ENCODE peak calls at places on chromosomes 7 and 10, in eight cellular contexts. P, A, Z, V, N, T, O and W are unnamed samples. For H3K27me3, the result is how much of the 10 kb centered on the place peaks cover.

GRCh38 chr10:117471344-117471874 is 71.1 kb upstream of the EMX2 start:
- DNase-seq in P (no peak), A (no peak), Z (no peak), V (no peak), N (no peak), T (no peak), O (no peak), W (no peak)

GRCh38 chr10:89644691-89644966 is 413 bp downstream of the PANK1 start:
- DNase-seq in P (no peak), A (no peak), Z (no peak), V (no peak), N (no peak), T (no peak), O (no peak), W (no peak)

GRCh38 chr10:124465003-124465776 is 3.6 kb downstream of the LHPP start:
- DNase-seq in P (no peak), A (no peak), Z (no peak), V (no peak), N (no peak), T (no peak), O (no peak), W (no peak)

GRCh38 chr10:117720931-117721826 is 178.6 kb downstream of the EMX2 start:
- DNase-seq in P (no peak), A (no peak), Z (no peak), V (no peak), N (no peak), T (no peak), O (no peak), W (no peak)

GRCh38 chr10:6052247-6053221 is 9.6 kb downstream of the IL2RA start:
- DNase-seq in P (no peak), A (no peak), Z (no peak), V (no peak), N (no peak), T (no peak), O (no peak), W (peak)

GRCh38 chr10:11197266-11197712 is 179.6 kb downstream of the CELF2 start:
- DNase-seq in P (peak), A (no peak), Z (no peak), V (no peak), N (peak), T (no peak), O (peak), W (no peak)

GRCh38 chr7:99840136-99840869 is 12.5 kb downstream of the CYP3A43 start:
- DNase-seq in P (no peak), A (no peak), Z (no peak), V (no peak), N (no peak), T (no peak), O (no peak), W (no peak)

GRCh38 chr7:36527549-36527913 is 137.9 kb downstream of the ANLN start:
- DNase-seq in P (no peak), A (no peak), Z (no peak), V (no peak), N (no peak), T (no peak), O (no peak), W (no peak)

GRCh38 chr7:89001306-89001705 is 205.8 kb upstream of the TEX47 start:
- DNase-seq in P (no peak), A (no peak), Z (no peak), V (no peak), N (no peak), T (no peak), O (no peak), W (no peak)

GRCh38 chr7:158646766-158647474 is 57.7 kb downstream of the NCAPG2 start:
- DNase-seq in P (no peak), A (no peak), Z (no peak), V (no peak), N (no peak), T (no peak), O (no peak), W (no peak)

GRCh38 chr7:108461855-108462254 is 5.6 kb upstream of the NRCAM start:
- DNase-seq in P (no peak), A (no peak), Z (no peak), V (no peak), N (no peak), T (no peak), O (no peak), W (no peak)

GRCh38 chr7:77699056-77699455 is 2.8 kb downstream of the RSBN1L start:
- DNase-seq in P (no peak), A (no peak), Z (no peak), V (no peak), N (no peak), T (no peak), O (no peak), W (no peak)

GRCh38 chr7:157975401-157976372 is 611.9 kb downstream of the PTPRN2 start:
- DNase-seq in P (no peak), A (no peak), Z (no peak), V (no peak), N (no peak), T (no peak), O (no peak), W (no peak)

GRCh38 chr10:29746080-29746797 is 111.5 kb upstream of the SVIL start:
- DNase-seq in P (no peak), A (no peak), Z (peak), V (peak), N (peak), T (no peak), O (no peak), W (no peak)

GRCh38 chr10:58963723-58964124 is 212.7 kb upstream of the PHYHIPL start:
- DNase-seq in P (no peak), A (no peak), Z (no peak), V (no peak), N (no peak), T (peak), O (no peak), W (no peak)

GRCh38 chr10:58967551-58968418 is 208.7 kb upstream of the PHYHIPL start:
- DNase-seq in P (peak), A (no peak), Z (no peak), V (no peak), N (no peak), T (peak), O (peak), W (no peak)

GRCh38 chr10:58969578-58969977 is 206.9 kb upstream of the PHYHIPL start:
- DNase-seq in P (no peak), A (no peak), Z (peak), V (no peak), N (no peak), T (no peak), O (no peak), W (no peak)

GRCh38 chr10:58963101-58963534 is 213.3 kb upstream of the PHYHIPL start:
- DNase-seq in P (no peak), A (no peak), Z (no peak), V (no peak), N (no peak), T (no peak), O (no peak), W (no peak)

DNA sequence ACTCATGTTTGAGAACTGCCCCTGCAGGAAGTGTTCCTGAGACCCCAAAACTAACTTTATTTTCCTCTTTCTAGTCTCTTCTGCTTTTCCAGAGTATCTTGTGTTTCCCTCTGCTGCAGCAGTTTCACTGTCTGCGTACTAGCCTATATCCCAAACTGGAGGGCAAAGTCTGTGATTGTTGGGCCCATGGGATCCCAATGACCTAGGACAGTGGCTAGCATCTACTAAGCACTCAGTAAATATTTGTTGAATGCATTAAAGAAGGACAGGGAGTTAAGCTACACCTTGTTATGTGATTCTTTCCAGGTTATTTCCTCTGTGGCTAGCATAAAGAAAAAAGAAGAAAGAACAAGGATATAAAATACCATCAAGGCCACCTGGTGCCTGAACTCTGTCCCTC is 210.6 kb upstream of the PHYHIPL start:
- DNase-seq in P (no peak), A (no peak), Z (no peak), V (no peak), N (no peak), T (no peak), O (no peak), W (no peak)
- TF ChIP-seq CTCF in P (no peak), A (no peak), Z (no peak), V (no peak), N (no peak), T (no peak), O (no peak), W (no peak)

GRCh38 chr10:79983286-79983909 is 34.5 kb upstream of the SFTPD start:
- DNase-seq in P (no peak), A (no peak), Z (no peak), V (no peak), N (no peak), T (no peak), O (no peak), W (no peak)
- H3K27ac ChIP-seq in P (no peak), A (no peak), Z (no peak), V (no peak), N (no peak), T (peak), O (peak), W (no peak)

GRCh38 chr7:3544202-3544601 is 243.2 kb downstream of the SDK1 start:
- DNase-seq in P (no peak), A (no peak), Z (no peak), V (no peak), N (no peak), T (no peak), O (no peak), W (no peak)
- H3K27me3 ChIP-seq in P (under half), A (under half), Z (under half), V (under half), N (under half), T (under half), O (under half), W (under half)

GRCh38 chr10:77031531-77031930 is 606.1 kb downstream of the KCNMA1 start:
- DNase-seq in P (no peak), A (no peak), Z (no peak), V (no peak), N (no peak), T (no peak), O (no peak), W (no peak)
- TF ChIP-seq CTCF in P (no peak), A (no peak), Z (no peak), V (no peak), N (no peak), T (no peak), O (no peak), W (no peak)

GRCh38 chr7:22842383-22842903 is 19.8 kb upstream of the TOMM7 start:
- DNase-seq in P (no peak), A (no peak), Z (no peak), V (no peak), N (no peak), T (no peak), O (no peak), W (no peak)
- H3K27ac ChIP-seq in P (peak), A (peak), Z (no peak), V (peak), N (peak), T (peak), O (no peak), W (no peak)

GRCh38 chr7:55054758-55055157 is 35.9 kb downstream of the EGFR start:
- DNase-seq in P (no peak), A (no peak), Z (no peak), V (no peak), N (no peak), T (no peak), O (no peak), W (no peak)
- H3K27me3 ChIP-seq in P (under half), A (under half), Z (under half), V (under half), N (under half), T (under half), O (under half), W (under half)

DNA sequence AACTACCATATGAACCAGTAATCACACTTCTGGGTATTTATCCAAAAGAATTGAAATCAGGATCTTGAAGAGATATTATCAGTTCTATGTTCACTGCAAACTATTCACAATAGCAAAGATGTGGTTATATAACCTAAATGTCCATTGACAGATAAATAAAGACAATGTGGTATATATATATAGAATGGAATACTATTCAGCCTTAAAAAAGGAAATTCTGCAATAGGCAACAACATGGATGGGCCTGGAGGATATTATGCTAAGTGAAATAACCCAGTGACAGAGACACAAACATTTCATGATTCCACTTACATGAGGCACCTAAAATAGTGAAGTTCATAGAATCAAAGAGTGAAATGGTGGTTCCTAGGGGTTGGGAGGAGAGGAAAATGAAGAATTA is 90.6 kb upstream of the CDK1 start:
- DNase-seq in P (no peak), A (no peak), Z (no peak), V (no peak), N (no peak), T (no peak), O (no peak), W (no peak)
- TF ChIP-seq CTCF in P (no peak), A (no peak), Z (no peak), V (no peak), N (no peak), T (no peak), O (no peak), W (no peak)